ENCODE peak calls at places on chromosome 22, in ten cellular contexts. One of them, this sample, is unnamed.

GRCh38 chr22:43275545-43275981 is 67.6 kb downstream of the SCUBE1 start:
- DNase-seq in stimulated activated CD8-positive, alpha-beta memory T cell treated with anti-CD3 and anti-CD28 coated beads, Interleukin-4, amount 100 ng/mL, for 1 hour: no peak
- DNase-seq in GM04504: no peak
- DNase-seq in lung: no peak
- DNase-seq in cardiac fibroblast: peak
- DNase-seq in kidney tubule cell: peak
- DNase-seq in AG04450: no peak
- DNase-seq in activated gamma-delta T cell treated with anti-CD3 and anti-CD28 coated beads, Interleukin-2, amount 50 U/mL, for 16 hours: no peak
- DNase-seq in NCI-H446 treated with DMSO at 0.1 percent for 48 hours: no peak
- DNase-seq in substantia nigra: no peak
- DNase-seq in this sample: peak

GRCh38 chr22:19667872-19668740 is 46.2 kb upstream of the SEPTIN5 start:
- DNase-seq in substantia nigra: no peak
- DNase-seq in activated gamma-delta T cell treated with anti-CD3 and anti-CD28 coated beads, Interleukin-2, amount 50 U/mL, for 16 hours: no peak
- DNase-seq in kidney tubule cell: no peak
- DNase-seq in GM04504: no peak
- DNase-seq in NCI-H446 treated with DMSO at 0.1 percent for 48 hours: no peak
- DNase-seq in cardiac fibroblast: no peak
- DNase-seq in lung: no peak
- DNase-seq in AG04450: no peak
- DNase-seq in stimulated activated CD8-positive, alpha-beta memory T cell treated with anti-CD3 and anti-CD28 coated beads, Interleukin-4, amount 100 ng/mL, for 1 hour: no peak
- DNase-seq in this sample: no peak

GRCh38 chr22:32808038-32808445 is 6.5 kb downstream of the TIMP3 start:
- DNase-seq in lung: no peak
- DNase-seq in kidney tubule cell: no peak
- DNase-seq in activated gamma-delta T cell treated with anti-CD3 and anti-CD28 coated beads, Interleukin-2, amount 50 U/mL, for 16 hours: no peak
- DNase-seq in GM04504: no peak
- DNase-seq in AG04450: no peak
- DNase-seq in stimulated activated CD8-positive, alpha-beta memory T cell treated with anti-CD3 and anti-CD28 coated beads, Interleukin-4, amount 100 ng/mL, for 1 hour: no peak
- DNase-seq in substantia nigra: no peak
- DNase-seq in NCI-H446 treated with DMSO at 0.1 percent for 48 hours: no peak
- DNase-seq in cardiac fibroblast: no peak
- DNase-seq in this sample: no peak

GRCh38 chr22:27110985-27111451 is 453.6 kb downstream of the MIAT start:
- DNase-seq in cardiac fibroblast: peak
- DNase-seq in AG04450: no peak
- DNase-seq in NCI-H446 treated with DMSO at 0.1 percent for 48 hours: peak
- DNase-seq in kidney tubule cell: peak
- DNase-seq in GM04504: no peak
- DNase-seq in activated gamma-delta T cell treated with anti-CD3 and anti-CD28 coated beads, Interleukin-2, amount 50 U/mL, for 16 hours: no peak
- DNase-seq in lung: no peak
- DNase-seq in substantia nigra: no peak
- DNase-seq in stimulated activated CD8-positive, alpha-beta memory T cell treated with anti-CD3 and anti-CD28 coated beads, Interleukin-4, amount 100 ng/mL, for 1 hour: no peak
- DNase-seq in this sample: peak

GRCh38 chr22:37607912-37608476 is 640 bp upstream of the GGA1 start:
- DNase-seq in stimulated activated CD8-positive, alpha-beta memory T cell treated with anti-CD3 and anti-CD28 coated beads, Interleukin-4, amount 100 ng/mL, for 1 hour: no peak
- DNase-seq in substantia nigra: no peak
- DNase-seq in AG04450: no peak
- DNase-seq in kidney tubule cell: no peak
- DNase-seq in NCI-H446 treated with DMSO at 0.1 percent for 48 hours: no peak
- DNase-seq in lung: no peak
- DNase-seq in cardiac fibroblast: no peak
- DNase-seq in activated gamma-delta T cell treated with anti-CD3 and anti-CD28 coated beads, Interleukin-2, amount 50 U/mL, for 16 hours: no peak
- DNase-seq in GM04504: no peak
- DNase-seq in this sample: no peak

GRCh38 chr22:21067075-21067900 is 21.5 kb downstream of the LRRC74B start:
- DNase-seq in lung: no peak
- DNase-seq in substantia nigra: no peak
- DNase-seq in cardiac fibroblast: no peak
- DNase-seq in kidney tubule cell: no peak
- DNase-seq in stimulated activated CD8-positive, alpha-beta memory T cell treated with anti-CD3 and anti-CD28 coated beads, Interleukin-4, amount 100 ng/mL, for 1 hour: no peak
- DNase-seq in GM04504: no peak
- DNase-seq in activated gamma-delta T cell treated with anti-CD3 and anti-CD28 coated beads, Interleukin-2, amount 50 U/mL, for 16 hours: no peak
- DNase-seq in AG04450: no peak
- DNase-seq in NCI-H446 treated with DMSO at 0.1 percent for 48 hours: no peak
- DNase-seq in this sample: no peak

GRCh38 chr22:40043086-40043485 is 48.3 kb downstream of the FAM83F start:
- DNase-seq in GM04504: no peak
- DNase-seq in stimulated activated CD8-positive, alpha-beta memory T cell treated with anti-CD3 and anti-CD28 coated beads, Interleukin-4, amount 100 ng/mL, for 1 hour: no peak
- DNase-seq in NCI-H446 treated with DMSO at 0.1 percent for 48 hours: peak
- DNase-seq in substantia nigra: no peak
- DNase-seq in lung: peak
- DNase-seq in cardiac fibroblast: peak
- DNase-seq in activated gamma-delta T cell treated with anti-CD3 and anti-CD28 coated beads, Interleukin-2, amount 50 U/mL, for 16 hours: no peak
- DNase-seq in AG04450: no peak
- DNase-seq in kidney tubule cell: peak
- DNase-seq in this sample: no peak

GRCh38 chr22:31079095-31079642 is 1.9 kb upstream of the SMTN start:
- DNase-seq in stimulated activated CD8-positive, alpha-beta memory T cell treated with anti-CD3 and anti-CD28 coated beads, Interleukin-4, amount 100 ng/mL, for 1 hour: no peak
- DNase-seq in lung: no peak
- DNase-seq in kidney tubule cell: no peak
- DNase-seq in GM04504: no peak
- DNase-seq in cardiac fibroblast: no peak
- DNase-seq in activated gamma-delta T cell treated with anti-CD3 and anti-CD28 coated beads, Interleukin-2, amount 50 U/mL, for 16 hours: no peak
- DNase-seq in AG04450: no peak
- DNase-seq in NCI-H446 treated with DMSO at 0.1 percent for 48 hours: no peak
- DNase-seq in substantia nigra: no peak
- DNase-seq in this sample: no peak

This sample was measured in endothelial cell of umbilical vein.